ENCODE peak calls at places on chromosomes 1 and 21, in four cellular contexts. One of them, this sample, is unnamed.

GRCh38 chr21:15301736-15302135 is 236.9 kb upstream of the NRIP1 start:
- DNase-seq in epithelial cell of esophagus: peak
- DNase-seq in HT-29: no peak
- DNase-seq in lung microvascular endothelial cell: peak
- DNase-seq in this sample: peak

GRCh38 chr1:54705153-54705552 is 10.5 kb upstream of the TTC4 start:
- DNase-seq in epithelial cell of esophagus: no peak
- DNase-seq in HT-29: no peak
- DNase-seq in lung microvascular endothelial cell: peak
- DNase-seq in this sample: no peak

GRCh38 chr1:37845781-37846180 is 13.6 kb downstream of the MTF1 start:
- DNase-seq in epithelial cell of esophagus: no peak
- DNase-seq in HT-29: no peak
- DNase-seq in lung microvascular endothelial cell: no peak
- DNase-seq in this sample: no peak

GRCh38 chr1:28046716-28047115 is 41.7 kb downstream of the EYA3 start:
- DNase-seq in epithelial cell of esophagus: no peak
- DNase-seq in HT-29: no peak
- DNase-seq in lung microvascular endothelial cell: no peak
- DNase-seq in this sample: no peak

GRCh38 chr1:38929476-38929875 is 12.2 kb downstream of the RHBDL2 start:
- DNase-seq in epithelial cell of esophagus: no peak
- DNase-seq in HT-29: peak
- DNase-seq in lung microvascular endothelial cell: no peak
- DNase-seq in this sample: no peak

GRCh38 chr1:110130113-110130591 is 17.9 kb downstream of the UBL4B start:
- DNase-seq in epithelial cell of esophagus: peak
- DNase-seq in HT-29: no peak
- DNase-seq in lung microvascular endothelial cell: no peak
- DNase-seq in this sample: no peak

GRCh38 chr1:167418397-167418796 is 99.9 kb downstream of the CD247 start:
- DNase-seq in epithelial cell of esophagus: no peak
- DNase-seq in HT-29: no peak
- DNase-seq in lung microvascular endothelial cell: no peak
- DNase-seq in this sample: no peak

GRCh38 chr1:39609618-39610331 is 29.7 kb downstream of the HEYL start:
- DNase-seq in epithelial cell of esophagus: peak
- DNase-seq in HT-29: peak
- DNase-seq in lung microvascular endothelial cell: peak
- DNase-seq in this sample: peak

GRCh38 chr1:29121951-29122661 is 1.6 kb downstream of the TMEM200B start:
- DNase-seq in epithelial cell of esophagus: no peak
- DNase-seq in HT-29: no peak
- DNase-seq in lung microvascular endothelial cell: peak
- DNase-seq in this sample: peak

GRCh38 chr1:173285046-173285445 is 77.9 kb upstream of the TNFSF4 start:
- DNase-seq in epithelial cell of esophagus: no peak
- DNase-seq in HT-29: no peak
- DNase-seq in lung microvascular endothelial cell: no peak
- DNase-seq in this sample: no peak

GRCh38 chr1:232963366-232963765 is 13.0 kb downstream of the NTPCR start:
- DNase-seq in epithelial cell of esophagus: no peak
- DNase-seq in HT-29: no peak
- DNase-seq in lung microvascular endothelial cell: no peak
- DNase-seq in this sample: no peak

GRCh38 chr1:174060090-174060489 is 37.9 kb upstream of the RC3H1 start:
- DNase-seq in epithelial cell of esophagus: no peak
- DNase-seq in HT-29: no peak
- DNase-seq in lung microvascular endothelial cell: no peak
- DNase-seq in this sample: no peak

GRCh38 chr1:54604572-54605370 is 18.6 kb downstream of the FAM151A start:
- DNase-seq in epithelial cell of esophagus: peak
- DNase-seq in HT-29: no peak
- DNase-seq in lung microvascular endothelial cell: peak
- DNase-seq in this sample: peak

GRCh38 chr1:44035726-44036408 is 4.6 kb upstream of the SLC6A9 start:
- DNase-seq in epithelial cell of esophagus: no peak
- DNase-seq in HT-29: no peak
- DNase-seq in lung microvascular endothelial cell: no peak
- DNase-seq in this sample: no peak

GRCh38 chr1:184743062-184743756 is 11.4 kb downstream of the EDEM3 start:
- DNase-seq in epithelial cell of esophagus: peak
- DNase-seq in HT-29: no peak
- DNase-seq in lung microvascular endothelial cell: no peak
- DNase-seq in this sample: no peak

GRCh38 chr1:61395156-61395555 is 312.8 kb downstream of the NFIA start:
- DNase-seq in epithelial cell of esophagus: no peak
- DNase-seq in HT-29: no peak
- DNase-seq in lung microvascular endothelial cell: no peak
- DNase-seq in this sample: no peak

GRCh38 chr1:204477036-204477740 is 17.4 kb downstream of the PIK3C2B start:
- DNase-seq in epithelial cell of esophagus: no peak
- DNase-seq in HT-29: no peak
- DNase-seq in lung microvascular endothelial cell: peak
- DNase-seq in this sample: no peak

GRCh38 chr1:153343040-153343681 is 5.5 kb downstream of the PGLYRP4 start:
- DNase-seq in epithelial cell of esophagus: peak
- DNase-seq in HT-29: no peak
- DNase-seq in lung microvascular endothelial cell: no peak
- DNase-seq in this sample: no peak

GRCh38 chr1:212805767-212806166 is 14.1 kb downstream of the TATDN3 start:
- DNase-seq in epithelial cell of esophagus: no peak
- DNase-seq in HT-29: no peak
- DNase-seq in lung microvascular endothelial cell: no peak
- DNase-seq in this sample: no peak

GRCh38 chr1:219659682-219660081 is 46.8 kb upstream of the ZC3H11B start:
- DNase-seq in epithelial cell of esophagus: no peak
- DNase-seq in HT-29: no peak
- DNase-seq in lung microvascular endothelial cell: no peak
- DNase-seq in this sample: peak

GRCh38 chr1:1440941-1441888 is 5.7 kb downstream of the VWA1 start:
- DNase-seq in epithelial cell of esophagus: no peak
- DNase-seq in HT-29: peak
- DNase-seq in lung microvascular endothelial cell: peak
- DNase-seq in this sample: peak

GRCh38 chr1:21594935-21595897 is 73.9 kb downstream of the RAP1GAP start:
- DNase-seq in epithelial cell of esophagus: peak
- DNase-seq in HT-29: peak
- DNase-seq in lung microvascular endothelial cell: peak
- DNase-seq in this sample: peak

GRCh38 chr1:187842406-187843165 is 1013.8 kb downstream of the PLA2G4A start:
- DNase-seq in epithelial cell of esophagus: peak
- DNase-seq in HT-29: no peak
- DNase-seq in lung microvascular endothelial cell: no peak
- DNase-seq in this sample: peak

GRCh38 chr1:5111581-5111980 is 457.2 kb downstream of the AJAP1 start:
- DNase-seq in epithelial cell of esophagus: no peak
- DNase-seq in HT-29: no peak
- DNase-seq in lung microvascular endothelial cell: no peak
- DNase-seq in this sample: peak

GRCh38 chr1:19157653-19158052 is 52.4 kb downstream of the UBR4 start:
- DNase-seq in epithelial cell of esophagus: no peak
- DNase-seq in HT-29: no peak
- DNase-seq in lung microvascular endothelial cell: no peak
- DNase-seq in this sample: no peak

GRCh38 chr21:38439957-38440356 is 58.3 kb downstream of the ERG start:
- DNase-seq in epithelial cell of esophagus: no peak
- DNase-seq in HT-29: no peak
- DNase-seq in lung microvascular endothelial cell: no peak
- DNase-seq in this sample: no peak

GRCh38 chr1:7042322-7043231 is 257.3 kb downstream of the CAMTA1 start:
- DNase-seq in epithelial cell of esophagus: peak
- DNase-seq in HT-29: peak
- DNase-seq in lung microvascular endothelial cell: peak
- DNase-seq in this sample: peak

GRCh38 chr1:226097866-226098625 is 35.5 kb downstream of the H3-3A start:
- DNase-seq in epithelial cell of esophagus: peak
- DNase-seq in HT-29: no peak
- DNase-seq in lung microvascular endothelial cell: peak
- DNase-seq in this sample: no peak

GRCh38 chr1:7019510-7019909 is 234.3 kb downstream of the CAMTA1 start:
- DNase-seq in epithelial cell of esophagus: no peak
- DNase-seq in HT-29: no peak
- DNase-seq in lung microvascular endothelial cell: no peak
- DNase-seq in this sample: peak

GRCh38 chr1:10612446-10613160 is 137.9 kb downstream of the PEX14 start:
- DNase-seq in epithelial cell of esophagus: no peak
- DNase-seq in HT-29: no peak
- DNase-seq in lung microvascular endothelial cell: no peak
- DNase-seq in this sample: no peak

GRCh38 chr21:25997788-25998611 is 172.6 kb downstream of the APP start:
- DNase-seq in epithelial cell of esophagus: no peak
- DNase-seq in HT-29: peak
- DNase-seq in lung microvascular endothelial cell: peak
- DNase-seq in this sample: peak

This sample was measured in DMS53.